ENCODE peak calls at places on chromosomes 16 and 17, in seven cellular contexts. A is A549, H is transverse colon, S is breast epithelium, V is heart left ventricle, Q is tibial nerve, E is GM12878. T is an unnamed sample.

GRCh38 chr17:41906465-41907184 is 12.1 kb downstream of the ACLY start:
- DNase-seq in A (peak), H (no peak), S (no peak), V (peak), Q (no peak), E (no peak), T (no peak)

GRCh38 chr17:63295288-63295687 is 150.8 kb downstream of the CYB561 start:
- DNase-seq in A (no peak), H (no peak), S (no peak), V (no peak), Q (no peak), E (no peak), T (no peak)

GRCh38 chr17:3772764-3773163 is 28.2 kb downstream of the ITGAE start:
- DNase-seq in A (no peak), H (no peak), S (no peak), V (no peak), Q (no peak), E (no peak), T (no peak)

GRCh38 chr16:85793662-85794298 is 5.6 kb downstream of the EMC8 start:
- DNase-seq in A (no peak), H (no peak), S (no peak), V (no peak), Q (no peak), E (no peak), T (no peak)

GRCh38 chr16:86145669-86146068 is 246.7 kb downstream of the IRF8 start:
- DNase-seq in A (no peak), H (no peak), S (no peak), V (no peak), Q (no peak), E (no peak), T (no peak)

GRCh38 chr16:21277045-21277926 is 804 bp downstream of the CRYM start:
- DNase-seq in A (no peak), H (no peak), S (no peak), V (no peak), Q (no peak), E (no peak), T (peak)

GRCh38 chr17:19332371-19333131 is 30.0 kb downstream of the B9D1 start:
- DNase-seq in A (no peak), H (no peak), S (no peak), V (no peak), Q (no peak), E (no peak), T (no peak)

GRCh38 chr17:9912146-9913099 is 7.4 kb upstream of the RCVRN start:
- DNase-seq in A (no peak), H (no peak), S (no peak), V (no peak), Q (no peak), E (no peak), T (no peak)

GRCh38 chr17:68182940-68183551 is 64.8 kb upstream of the AMZ2 start:
- DNase-seq in A (no peak), H (peak), S (peak), V (no peak), Q (no peak), E (no peak), T (no peak)

GRCh38 chr16:81831722-81832126 is 52.6 kb downstream of the PLCG2 start:
- DNase-seq in A (no peak), H (peak), S (peak), V (peak), Q (peak), E (peak), T (peak)

GRCh38 chr17:71085238-71086033 is 916.1 kb downstream of the KCNJ2 start:
- DNase-seq in A (peak), H (peak), S (no peak), V (no peak), Q (no peak), E (no peak), T (peak)

GRCh38 chr16:55008836-55009510 is 78.3 kb downstream of the IRX5 start:
- DNase-seq in A (no peak), H (no peak), S (no peak), V (no peak), Q (no peak), E (no peak), T (no peak)

GRCh38 chr17:17665255-17665654 is 16.0 kb upstream of the RAI1 start:
- DNase-seq in A (no peak), H (no peak), S (no peak), V (no peak), Q (no peak), E (no peak), T (no peak)

GRCh38 chr17:880074-880870 is 98.1 kb downstream of the MRM3 start:
- DNase-seq in A (no peak), H (no peak), S (peak), V (peak), Q (no peak), E (no peak), T (no peak)

GRCh38 chr16:86496262-86496928 is 13.9 kb upstream of the FOXF1 start:
- DNase-seq in A (no peak), H (no peak), S (no peak), V (no peak), Q (no peak), E (no peak), T (no peak)

GRCh38 chr17:33291248-33292183 is 1.6 kb downstream of the ASIC2 start:
- DNase-seq in A (peak), H (peak), S (no peak), V (no peak), Q (no peak), E (no peak), T (peak)

GRCh38 chr16:77920984-77921383 is 101.4 kb upstream of the CLEC3A start:
- DNase-seq in A (no peak), H (no peak), S (no peak), V (no peak), Q (no peak), E (no peak), T (no peak)

GRCh38 chr16:24409045-24409444 is 130.3 kb upstream of the RBBP6 start:
- DNase-seq in A (peak), H (no peak), S (no peak), V (no peak), Q (no peak), E (no peak), T (no peak)

GRCh38 chr17:43832168-43832975 is 574 bp downstream of the MPP3 start:
- DNase-seq in A (peak), H (peak), S (no peak), V (peak), Q (peak), E (no peak), T (no peak)

GRCh38 chr17:4204190-4204589 is 59.6 kb downstream of the ANKFY1 start:
- DNase-seq in A (no peak), H (no peak), S (no peak), V (no peak), Q (no peak), E (no peak), T (no peak)

GRCh38 chr16:78353610-78354009 is 254.2 kb downstream of the WWOX start:
- DNase-seq in A (no peak), H (no peak), S (no peak), V (no peak), Q (no peak), E (no peak), T (no peak)

GRCh38 chr16:56994311-56994710 is 5.0 kb downstream of the NLRC5 start:
- DNase-seq in A (no peak), H (no peak), S (no peak), V (no peak), Q (no peak), E (no peak), T (no peak)

GRCh38 chr17:16486373-16487250 is 5.4 kb downstream of the LRRC75A start:
- DNase-seq in A (no peak), H (peak), S (peak), V (peak), Q (peak), E (no peak), T (no peak)

GRCh38 chr17:42459256-42459982 is 741 bp downstream of the ATP6V0A1 start:
- DNase-seq in A (peak), H (peak), S (peak), V (peak), Q (peak), E (no peak), T (peak)

GRCh38 chr16:12801511-12802042 is 2.1 kb downstream of the CPPED1 start:
- DNase-seq in A (no peak), H (peak), S (peak), V (peak), Q (peak), E (peak), T (no peak)

GRCh38 chr17:76686538-76687277 is 24.1 kb downstream of the MXRA7 start:
- DNase-seq in A (no peak), H (no peak), S (no peak), V (no peak), Q (no peak), E (no peak), T (no peak)

GRCh38 chr16:79797486-79797885 is 196.9 kb upstream of the MAF start:
- DNase-seq in A (no peak), H (no peak), S (no peak), V (no peak), Q (no peak), E (no peak), T (no peak)

GRCh38 chr17:57085448-57086068 is 512 bp downstream of the AKAP1 start:
- DNase-seq in A (peak), H (peak), S (no peak), V (peak), Q (peak), E (no peak), T (peak)
- TF ChIP-seq POLR2A in A (no peak), H (peak), S (no peak), V (no peak), Q (no peak), E (no peak), T (no peak)

GRCh38 chr17:78172284-78173024 is 4.1 kb downstream of the SYNGR2 start:
- DNase-seq in A (no peak), H (peak), S (no peak), V (peak), Q (peak), E (no peak), T (peak)

GRCh38 chr17:78174870-78175642 is 6.7 kb downstream of the SYNGR2 start:
- DNase-seq in A (no peak), H (peak), S (peak), V (no peak), Q (no peak), E (no peak), T (no peak)

GRCh38 chr17:78175643-78175981 is 7.2 kb downstream of the SYNGR2 start:
- DNase-seq in A (no peak), H (no peak), S (no peak), V (no peak), Q (no peak), E (no peak), T (no peak)

GRCh38 chr17:78173025-78173715 is 4.8 kb downstream of the SYNGR2 start:
- DNase-seq in A (no peak), H (peak), S (no peak), V (no peak), Q (no peak), E (peak), T (no peak)

GRCh38 chr17:78174332-78174869 is 6.0 kb downstream of the SYNGR2 start:
- DNase-seq in A (no peak), H (peak), S (peak), V (peak), Q (peak), E (no peak), T (no peak)
- TF ChIP-seq POLR2A in A (no peak), H (peak), S (no peak), V (peak), Q (no peak), E (peak), T (no peak)

DNA sequence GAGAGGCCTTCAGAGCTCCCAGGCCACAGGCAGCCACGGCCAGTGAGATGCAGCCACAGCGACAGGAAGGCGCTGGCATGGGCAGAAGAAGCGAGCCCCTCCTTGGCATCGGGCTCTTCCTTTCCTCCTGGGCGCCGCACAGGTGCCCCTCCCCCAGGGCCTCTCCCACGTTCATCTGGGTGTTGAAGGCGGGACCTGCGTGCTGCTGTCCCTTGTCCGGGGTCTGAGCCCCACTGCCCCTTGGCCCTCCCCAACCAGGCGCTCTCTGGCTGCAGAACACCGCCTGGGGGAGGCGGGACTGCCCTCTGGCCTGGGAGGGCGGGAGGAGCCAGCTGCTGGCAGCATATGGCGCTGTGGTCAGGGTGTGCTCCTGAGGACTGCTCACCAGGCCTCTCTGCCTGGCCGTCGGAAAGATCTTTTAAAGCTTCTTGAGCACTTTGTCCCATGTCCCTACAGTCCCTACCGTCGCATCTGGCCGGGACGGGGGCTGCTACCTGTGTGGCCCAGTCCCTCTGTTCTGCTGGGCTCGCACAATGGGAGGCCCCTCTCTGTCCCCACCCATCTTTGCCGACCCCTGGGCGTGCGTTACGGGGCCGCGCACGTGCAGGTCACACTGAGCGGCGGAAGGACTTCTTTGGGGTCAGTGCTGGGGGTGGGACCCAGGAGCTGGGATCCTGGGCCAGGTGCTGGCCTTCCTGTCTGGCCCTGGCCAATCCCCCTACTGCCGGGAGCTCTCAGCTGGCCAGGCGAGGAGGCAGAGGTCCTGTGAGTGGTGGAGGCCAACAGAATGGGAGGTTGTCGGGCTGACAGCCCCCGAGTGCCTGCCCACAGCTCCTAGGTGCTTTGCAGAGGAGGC is 1.7 kb downstream of the SLC25A10 start:
- DNase-seq in A (no peak), H (peak), S (no peak), V (no peak), Q (no peak), E (no peak), T (peak)
- TF ChIP-seq POLR2A in A (no peak), H (peak), S (no peak), V (no peak), Q (no peak), E (no peak), T (no peak)

GRCh38 chr17:75033346-75034235 is 13.2 kb downstream of the ATP5PD start:
- DNase-seq in A (peak), H (peak), S (peak), V (peak), Q (peak), E (peak), T (peak)
- TF ChIP-seq POLR2A in A (no peak), H (no peak), S (no peak), V (no peak), Q (peak), E (no peak), T (no peak)

DNA sequence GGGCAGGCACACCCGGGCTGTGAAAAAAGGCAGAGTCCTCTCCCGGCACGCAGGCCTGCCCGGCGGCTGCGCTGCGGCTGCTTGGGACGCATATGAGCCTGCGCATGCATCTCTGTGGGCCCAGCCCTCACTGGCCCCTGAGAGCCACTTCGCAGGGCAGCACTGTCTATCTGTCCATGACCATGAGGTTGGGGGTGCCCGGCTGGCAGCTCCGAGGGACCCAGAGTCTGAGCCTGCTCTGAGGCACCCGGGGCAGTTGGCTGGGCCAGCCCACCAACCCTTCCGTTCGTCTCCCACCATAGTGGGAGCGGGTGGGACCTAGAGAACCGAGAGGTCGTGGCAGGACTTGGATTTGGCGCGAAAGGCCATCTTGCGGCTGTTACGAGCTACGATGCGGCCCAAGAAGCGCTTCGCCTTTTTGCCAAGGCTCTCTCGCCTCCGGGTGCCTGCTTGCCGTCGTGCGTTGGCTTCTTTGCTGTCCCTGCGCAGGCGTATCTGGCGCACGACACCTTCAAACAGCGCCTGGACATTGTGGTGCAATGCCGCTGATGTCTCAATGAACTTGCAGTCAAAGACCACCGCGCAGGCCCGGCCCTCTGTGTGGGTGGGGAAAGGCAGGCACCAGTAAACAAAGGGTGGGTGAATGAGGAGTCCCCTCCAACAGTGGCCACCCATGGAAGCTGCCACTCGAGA is 3.2 kb upstream of the CDH16 start:
- DNase-seq in A (no peak), H (no peak), S (no peak), V (no peak), Q (no peak), E (no peak), T (no peak)
- TF ChIP-seq POLR2A in A (no peak), H (no peak), S (no peak), V (no peak), Q (no peak), E (no peak), T (no peak)

GRCh38 chr16:1613728-1614225 is 1.6 kb downstream of the CRAMP1 start:
- DNase-seq in A (no peak), H (peak), S (no peak), V (no peak), Q (no peak), E (no peak), T (peak)

GRCh38 chr16:1613240-1613639 is 1.1 kb downstream of the CRAMP1 start:
- DNase-seq in A (no peak), H (no peak), S (no peak), V (no peak), Q (no peak), E (no peak), T (peak)

GRCh38 chr16:1612320-1613111 is at the start of gene CRAMP1:
- DNase-seq in A (peak), H (peak), S (no peak), V (peak), Q (no peak), E (no peak), T (peak)

GRCh38 chr16:1610071-1610840 is 1.6 kb downstream of the IFT140 start:
- DNase-seq in A (peak), H (peak), S (peak), V (peak), Q (peak), E (peak), T (peak)

DNA sequence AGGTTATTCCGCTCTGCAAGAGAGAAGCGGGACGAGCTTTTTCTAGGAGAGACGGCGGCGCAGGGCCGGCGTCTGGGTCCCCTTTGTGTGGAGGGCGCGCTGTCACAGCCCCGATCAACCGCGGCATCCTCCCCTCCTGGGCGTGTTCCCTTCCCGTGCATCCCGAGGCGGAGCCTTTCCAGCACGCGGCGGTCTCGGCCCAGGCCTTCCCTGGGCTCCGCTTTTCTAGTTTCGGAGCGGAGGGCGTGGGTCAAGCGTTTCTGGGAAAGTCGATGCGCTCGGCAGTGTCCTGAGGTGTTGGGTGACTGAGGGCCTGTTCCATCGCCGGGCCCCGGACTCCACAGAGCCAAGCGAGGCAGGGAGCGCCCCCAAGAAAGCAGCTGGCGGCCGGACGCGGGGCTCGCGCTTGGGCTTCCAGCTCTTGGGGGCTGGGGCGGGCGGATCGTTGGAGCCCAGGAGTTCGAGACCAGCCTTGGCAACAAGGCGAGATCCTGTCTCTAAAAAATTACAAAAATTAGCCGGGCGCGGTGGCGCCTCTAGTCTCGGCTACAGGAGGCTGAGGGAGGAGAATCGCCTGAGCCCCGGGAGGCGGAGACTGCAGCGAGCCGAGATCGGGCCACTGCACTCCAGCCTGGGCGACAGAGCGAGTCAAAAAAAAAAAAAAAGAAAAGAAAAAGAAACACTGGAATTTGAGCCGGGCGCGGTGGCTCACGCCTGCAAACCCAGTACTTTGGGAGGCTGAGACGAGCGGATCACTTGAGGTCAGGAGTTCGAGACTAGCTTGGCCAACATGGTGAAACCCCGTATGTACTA is 825 bp downstream of the IFT140 start:
- DNase-seq in A (no peak), H (peak), S (peak), V (no peak), Q (no peak), E (no peak), T (peak)
- TF ChIP-seq POLR2A in A (peak), H (no peak), S (no peak), V (no peak), Q (no peak), E (no peak), T (peak)

GRCh38 chr16:28924762-28925385 is at the start of gene RABEP2:
- DNase-seq in A (peak), H (peak), S (peak), V (peak), Q (peak), E (no peak), T (peak)
- TF ChIP-seq POLR2A in A (peak), H (no peak), S (peak), V (no peak), Q (peak), E (peak), T (no peak)

GRCh38 chr17:72406501-72406900 is 285.7 kb downstream of the SOX9 start:
- DNase-seq in A (no peak), H (no peak), S (no peak), V (no peak), Q (no peak), E (no peak), T (no peak)

GRCh38 chr17:72408641-72409040 is 287.8 kb downstream of the SOX9 start:
- DNase-seq in A (no peak), H (no peak), S (no peak), V (no peak), Q (no peak), E (no peak), T (no peak)

GRCh38 chr17:72405662-72406230 is 284.9 kb downstream of the SOX9 start:
- DNase-seq in A (no peak), H (no peak), S (no peak), V (no peak), Q (no peak), E (no peak), T (no peak)

GRCh38 chr17:72408122-72408382 is 287.2 kb downstream of the SOX9 start:
- DNase-seq in A (no peak), H (no peak), S (no peak), V (no peak), Q (no peak), E (no peak), T (no peak)

GRCh38 chr17:72407336-72408121 is 286.7 kb downstream of the SOX9 start:
- DNase-seq in A (peak), H (peak), S (peak), V (peak), Q (no peak), E (no peak), T (no peak)
- TF ChIP-seq POLR2A in A (no peak), H (no peak), S (no peak), V (no peak), Q (no peak), E (no peak), T (no peak)

DNA sequence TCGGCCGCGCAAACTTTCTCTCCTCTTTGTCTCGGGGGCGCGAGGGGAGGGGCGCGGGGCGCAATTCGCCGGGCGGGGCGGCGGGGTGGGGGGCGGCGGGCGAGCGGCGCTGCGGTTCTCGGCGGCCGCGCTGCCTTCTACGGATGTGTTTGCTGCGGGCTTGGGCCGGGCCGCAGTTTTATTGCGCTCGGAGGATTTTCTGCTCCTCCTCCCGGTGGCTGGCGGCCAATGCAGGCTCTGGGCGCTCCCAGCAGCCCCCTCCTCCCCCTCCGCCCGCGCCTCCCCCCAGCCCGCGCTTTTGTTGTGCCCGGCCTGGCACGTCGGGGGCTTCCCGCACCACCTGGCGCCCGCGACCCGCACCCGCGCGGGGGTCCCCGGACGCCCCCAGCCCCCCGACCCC is at the start of gene TIMP2:
- DNase-seq in A (peak), H (peak), S (peak), V (peak), Q (peak), E (no peak), T (peak)
- TF ChIP-seq POLR2A in A (peak), H (no peak), S (no peak), V (peak), Q (no peak), E (peak), T (no peak)

T was measured in erythroblast.